ENCODE peak calls at places on chromosomes 16 and 17, in four cellular contexts. T is NCI-H460, K is H54, Q is DMS79. H is an unnamed sample.

GRCh38 chr17:55446581-55447205 is 25.1 kb upstream of the MMD start:
- DNase-seq in Q (no peak), T (no peak), K (no peak), H (no peak)

GRCh38 chr17:44916781-44917241 is 1.5 kb upstream of the GFAP start:
- DNase-seq in Q (no peak), T (no peak), K (peak), H (peak)

GRCh38 chr17:49924116-49924515 is 44.9 kb upstream of the DLX4 start:
- DNase-seq in Q (no peak), K (no peak), T (no peak), H (no peak)

GRCh38 chr17:81542431-81543338 is 9.5 kb downstream of the FAAP100 start:
- DNase-seq in T (no peak), Q (no peak), K (no peak), H (no peak)

GRCh38 chr17:1179635-1180433 is at the start of gene ABR:
- DNase-seq in K (peak), Q (no peak), T (no peak), H (no peak)

GRCh38 chr17:43766413-43767052 is 7.9 kb upstream of the SOST start:
- DNase-seq in K (no peak), T (peak), Q (no peak), H (peak)

GRCh38 chr17:1764274-1764673 is 2.4 kb downstream of the SERPINF1 start:
- DNase-seq in Q (no peak), T (no peak), K (no peak), H (no peak)

GRCh38 chr17:55770220-55770870 is 19.5 kb downstream of the PCTP start:
- DNase-seq in T (peak), Q (peak), K (peak), H (peak)

GRCh38 chr16:64278196-64278595 is 843.7 kb downstream of the CDH11 start:
- DNase-seq in T (peak), Q (no peak), K (no peak), H (no peak)

GRCh38 chr17:41982026-41982989 is 15.7 kb downstream of the CNP start:
- DNase-seq in Q (no peak), K (no peak), T (no peak), H (no peak)

GRCh38 chr16:67336646-67337045 is 10.0 kb downstream of the LRRC36 start:
- DNase-seq in T (no peak), K (no peak), Q (no peak), H (no peak)

GRCh38 chr17:11506635-11507034 is 91.6 kb upstream of the DNAH9 start:
- DNase-seq in K (no peak), Q (no peak), T (peak), H (peak)

GRCh38 chr16:56936950-56937349 is 5.0 kb downstream of the HERPUD1 start:
- DNase-seq in K (no peak), Q (peak), T (no peak), H (no peak)

GRCh38 chr17:57284984-57285646 is 28.8 kb downstream of the MSI2 start:
- DNase-seq in T (no peak), Q (no peak), K (no peak), H (no peak)

GRCh38 chr17:19670906-19671305 is 22.4 kb downstream of the ALDH3A2 start:
- DNase-seq in Q (no peak), K (no peak), T (no peak), H (no peak)

GRCh38 chr16:68427649-68428303 is 20.5 kb downstream of the SMPD3 start:
- DNase-seq in Q (no peak), T (no peak), K (no peak), H (no peak)

GRCh38 chr16:81445926-81446317 is 1.3 kb downstream of the CMIP start:
- DNase-seq in Q (no peak), K (no peak), T (no peak), H (no peak)

GRCh38 chr16:4762205-4762604 is 4.8 kb downstream of the ZNF500 start:
- DNase-seq in K (no peak), T (no peak), Q (no peak), H (no peak)

GRCh38 chr16:52114414-52114813 is 432.5 kb downstream of the TOX3 start:
- DNase-seq in K (no peak), T (no peak), Q (no peak), H (peak)

GRCh38 chr16:3087836-3088235 is 11.3 kb downstream of the ZSCAN10 start:
- DNase-seq in K (no peak), Q (no peak), T (no peak), H (no peak)

GRCh38 chr16:53944026-53944425 is 240.1 kb downstream of the FTO start:
- DNase-seq in K (no peak), Q (no peak), T (no peak), H (no peak)

GRCh38 chr17:76260220-76260619 is 4.9 kb upstream of the UBALD2 start:
- DNase-seq in K (no peak), T (no peak), Q (no peak), H (no peak)

GRCh38 chr17:27244481-27245223 is 49.3 kb upstream of the WSB1 start:
- DNase-seq in T (peak), K (peak), Q (no peak), H (peak)

GRCh38 chr16:57462978-57463362 is 491 bp downstream of the POLR2C start:
- DNase-seq in K (no peak), T (no peak), Q (no peak), H (no peak)

GRCh38 chr17:8137645-8138342 is 13.9 kb upstream of the HES7 start:
- DNase-seq in Q (no peak), T (no peak), K (no peak), H (no peak)

GRCh38 chr16:2278956-2279800 is 11.3 kb upstream of the RNPS1 start:
- DNase-seq in K (no peak), Q (no peak), T (no peak), H (no peak)

GRCh38 chr17:21453144-21453982 is 77.2 kb downstream of the KCNJ12 start:
- DNase-seq in K (no peak), T (no peak), Q (no peak), H (no peak)

GRCh38 chr16:78045865-78046581 is 23.7 kb downstream of the CLEC3A start:
- DNase-seq in T (peak), Q (no peak), K (peak), H (peak)

GRCh38 chr17:59617141-59617757 is 2.4 kb upstream of the CLTC start:
- DNase-seq in Q (no peak), T (no peak), K (no peak), H (no peak)

GRCh38 chr17:69878661-69879060 is 196.4 kb upstream of the KCNJ16 start:
- DNase-seq in K (no peak), T (no peak), Q (no peak), H (no peak)

GRCh38 chr16:59591480-59591879 is 857.4 kb upstream of the GOT2 start:
- DNase-seq in K (no peak), T (no peak), Q (no peak), H (no peak)

GRCh38 chr16:65254144-65254543 is 132.3 kb upstream of the CDH11 start:
- DNase-seq in K (no peak), Q (no peak), T (no peak), H (no peak)

GRCh38 chr16:54505479-54506247 is 219.1 kb upstream of the IRX3 start:
- DNase-seq in Q (no peak), T (no peak), K (no peak), H (peak)

GRCh38 chr16:20107086-20107485 is 33.4 kb upstream of the GPR139 start:
- DNase-seq in Q (no peak), T (no peak), K (no peak), H (no peak)